ENCODE peak calls at places on chromosomes 3 and 15, in six cellular contexts. Z is left ventricle myocardium inferior, U is DND-41, N is heart left ventricle, R is GM23248, D is cardiac muscle cell. W is an unnamed sample. For H3K4me1, the result is how much of the 10 kb centered on the place peaks cover.

GRCh38 chr15:63354771-63355650 is 26.6 kb downstream of the CA12 start:
- DNase-seq in U (no peak), Z (no peak), D (no peak), N (no peak), R (no peak), W (no peak)

GRCh38 chr3:129453732-129454131 is 13.7 kb downstream of the IFT122 start:
- DNase-seq in R (no peak), N (no peak), Z (no peak), D (no peak), U (no peak), W (no peak)

GRCh38 chr3:15726043-15726442 is 71.7 kb downstream of the ANKRD28 start:
- DNase-seq in U (no peak), N (no peak), Z (no peak), R (peak), D (no peak), W (no peak)

GRCh38 chr15:29089731-29090616 is 179.6 kb downstream of the NSMCE3 start:
- DNase-seq in R (no peak), N (no peak), U (no peak), Z (no peak), D (no peak), W (no peak)

GRCh38 chr3:138460536-138461205 is 26.3 kb downstream of the ESYT3 start:
- DNase-seq in Z (no peak), D (no peak), N (no peak), U (no peak), R (no peak), W (no peak)

GRCh38 chr15:42273900-42274692 is 863 bp upstream of the TMEM87A start:
- DNase-seq in Z (peak), R (peak), D (peak), U (peak), N (peak), W (peak)

GRCh38 chr15:99181544-99181943 is 67.8 kb downstream of the TTC23 start:
- DNase-seq in U (no peak), R (no peak), Z (no peak), N (peak), D (peak), W (peak)

GRCh38 chr3:122403489-122403888 is 12.4 kb downstream of the WDR5B start:
- DNase-seq in N (no peak), Z (no peak), D (no peak), R (peak), U (no peak), W (no peak)

GRCh38 chr3:164458986-164459385 is 619.3 kb downstream of the SI start:
- DNase-seq in D (no peak), U (no peak), Z (no peak), R (peak), N (no peak), W (no peak)

GRCh38 chr3:113947372-113948014 is at the start of gene ZDHHC23:
- DNase-seq in R (peak), U (peak), D (peak), Z (peak), N (peak), W (peak)

GRCh38 chr3:126850370-126851085 is 132.4 kb upstream of the PLXNA1 start:
- DNase-seq in R (peak), N (peak), U (no peak), D (peak), Z (peak), W (peak)

GRCh38 chr15:39896837-39897236 is 23.2 kb downstream of the GPR176 start:
- DNase-seq in U (no peak), D (no peak), Z (no peak), N (no peak), R (peak), W (no peak)

GRCh38 chr3:99324854-99325253 is 313.5 kb upstream of the COL8A1 start:
- DNase-seq in Z (no peak), N (no peak), D (no peak), R (no peak), U (no peak), W (no peak)

GRCh38 chr3:32816439-32817194 is 1.2 kb upstream of the TRIM71 start:
- DNase-seq in N (no peak), R (peak), U (peak), D (peak), Z (no peak), W (no peak)

GRCh38 chr3:194237110-194237509 is 101.2 kb downstream of the HES1 start:
- DNase-seq in Z (no peak), D (no peak), U (no peak), N (no peak), R (no peak), W (no peak)

GRCh38 chr3:140097874-140098273 is 162.9 kb downstream of the CLSTN2 start:
- DNase-seq in R (no peak), U (no peak), Z (no peak), N (no peak), D (no peak), W (no peak)

GRCh38 chr3:113212155-113212844 is 943 bp downstream of the BOC start:
- DNase-seq in Z (peak), R (peak), U (no peak), D (peak), N (peak), W (no peak)

GRCh38 chr3:130671545-130671944 is 75.1 kb downstream of the PIK3R4 start:
- DNase-seq in D (no peak), U (no peak), R (no peak), N (no peak), Z (no peak), W (no peak)

GRCh38 chr15:57589276-57590073 is 2.2 kb upstream of the MYZAP start:
- DNase-seq in N (no peak), R (no peak), D (no peak), Z (no peak), U (no peak), W (no peak)

GRCh38 chr15:41416742-41417417 is at the start of gene RTF1:
- DNase-seq in Z (peak), U (peak), N (peak), D (peak), R (peak), W (peak)

GRCh38 chr3:128068156-128068620 is 16.0 kb downstream of the SEC61A1 start:
- DNase-seq in N (no peak), Z (no peak), D (peak), U (peak), R (peak), W (no peak)

GRCh38 chr3:9914559-9915251 is 2.2 kb upstream of the IL17RC start:
- DNase-seq in Z (no peak), D (no peak), U (no peak), R (no peak), N (no peak), W (no peak)
- H3K4me1 ChIP-seq in Z (under half), D (under half), U (under half), R (under half), N (under half), W (under half)

GRCh38 chr3:14240366-14240765 is 61.7 kb downstream of the LSM3 start:
- DNase-seq in R (no peak), Z (no peak), D (no peak), N (no peak), U (no peak), W (no peak)

GRCh38 chr3:14239940-14240339 is 61.3 kb downstream of the LSM3 start:
- DNase-seq in U (no peak), R (no peak), D (no peak), Z (no peak), N (no peak), W (no peak)

GRCh38 chr3:14242490-14243311 is 64.1 kb downstream of the LSM3 start:
- DNase-seq in U (no peak), R (no peak), N (no peak), D (no peak), Z (no peak), W (no peak)

GRCh38 chr3:14243782-14244181 is 65.2 kb downstream of the LSM3 start:
- DNase-seq in D (no peak), U (no peak), N (no peak), Z (no peak), R (no peak), W (no peak)

GRCh38 chr3:14241716-14242115 is 63.1 kb downstream of the LSM3 start:
- DNase-seq in R (no peak), D (no peak), Z (no peak), U (no peak), N (no peak), W (no peak)
- H3K4me1 ChIP-seq in R (under half), D (under half), Z (under half), U (under half), N (under half), W (under half)

GRCh38 chr15:45163508-45163856 is 24.3 kb downstream of the SHF start:
- DNase-seq in U (no peak), R (no peak), Z (no peak), D (no peak), N (no peak), W (no peak)
- H3K4me1 ChIP-seq in U (under half), R (under half), Z (under half), D (under half), N (under half), W (under half)

GRCh38 chr15:67820992-67821783 is 4.1 kb upstream of the SKOR1 start:
- DNase-seq in U (peak), N (peak), R (peak), Z (peak), D (peak), W (peak)
- H3K4me1 ChIP-seq in U (under half), N (under half), R (under half), Z (half or more), D (under half), W (under half)

GRCh38 chr15:85725564-85725963 is 69.2 kb downstream of the KLHL25 start:
- DNase-seq in N (no peak), Z (no peak), R (peak), D (no peak), U (no peak), W (no peak)

GRCh38 chr15:85725019-85725418 is 69.7 kb downstream of the KLHL25 start:
- DNase-seq in R (peak), N (no peak), U (no peak), D (no peak), Z (no peak), W (no peak)

GRCh38 chr15:85727068-85727467 is 67.7 kb downstream of the KLHL25 start:
- DNase-seq in R (peak), Z (no peak), D (no peak), N (no peak), U (no peak), W (no peak)

GRCh38 chr15:85723960-85724945 is 70.5 kb downstream of the KLHL25 start:
- DNase-seq in U (no peak), Z (no peak), N (no peak), R (no peak), D (peak), W (no peak)

DNA sequence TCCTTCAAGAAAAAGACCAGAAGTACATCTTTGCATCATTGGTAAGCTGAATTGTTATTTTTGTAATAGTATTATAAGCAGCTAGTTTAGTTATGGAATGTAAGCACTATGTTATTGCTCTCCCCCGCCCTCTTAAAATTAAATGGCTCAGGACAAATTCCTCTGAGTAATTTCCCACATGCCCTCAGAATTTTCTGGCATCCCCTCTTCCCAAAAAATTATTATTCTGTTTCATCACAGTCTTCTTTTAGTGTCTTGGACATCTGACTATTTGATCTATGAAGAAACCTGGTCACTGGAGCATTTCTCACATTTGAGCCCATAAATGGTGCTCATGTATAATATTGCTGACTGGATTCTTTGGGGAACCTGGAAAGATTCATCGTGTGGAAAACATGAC is 68.3 kb downstream of the KLHL25 start:
- DNase-seq in Z (no peak), R (peak), D (no peak), N (no peak), U (no peak), W (no peak)
- H3K4me1 ChIP-seq in Z (half or more), R (under half), D (under half), N (under half), U (under half), W (under half)